ENCODE peak calls at places on chromosome 20, in four cellular contexts. M, F, D and I are unnamed samples.

GRCh38 chr20:42734660-42735368 is 454.9 kb downstream of the PTPRT start:
- DNase-seq in M (no peak), F (no peak), D (no peak), I (no peak)

GRCh38 chr20:53789913-53790675 is 196.5 kb upstream of the ZNF217 start:
- DNase-seq in M (no peak), F (peak; percentile 14), D (no peak), I (no peak)

GRCh38 chr20:48262396-48262795 is 477.1 kb upstream of the SULF2 start:
- DNase-seq in M (no peak), F (no peak), D (no peak), I (no peak)

GRCh38 chr20:2692886-2693285 is 306 bp downstream of the EBF4 start:
- DNase-seq in M (no peak), F (no peak), D (no peak), I (no peak)

GRCh38 chr20:23449400-23449799 is 3.3 kb downstream of the CST11 start:
- DNase-seq in M (no peak), F (no peak), D (no peak), I (no peak)

GRCh38 chr20:17806739-17807441 is 107.1 kb downstream of the BANF2 start:
- DNase-seq in M (no peak), F (peak; percentile 69), D (peak; percentile 49), I (no peak)

GRCh38 chr20:52975024-52975732 is 3.0 kb downstream of the TSHZ2 start:
- DNase-seq in M (no peak), F (no peak), D (no peak), I (no peak)

GRCh38 chr20:687468-688203 is 12.0 kb upstream of the SCRT2 start:
- DNase-seq in M (no peak), F (no peak), D (no peak), I (no peak)

GRCh38 chr20:40442181-40442963 is 246.7 kb downstream of the MAFB start:
- DNase-seq in M (no peak), F (no peak), D (no peak), I (no peak)

GRCh38 chr20:14127831-14128230 is 132.5 kb downstream of the MACROD2 start:
- DNase-seq in M (no peak), F (no peak), D (no peak), I (no peak)

GRCh38 chr20:49045440-49046086 is 549 bp upstream of the CSE1L start:
- DNase-seq in M (no peak), F (peak; percentile 62), D (no peak), I (no peak)

GRCh38 chr20:17423782-17424181 is 107.4 kb downstream of the BFSP1 start:
- DNase-seq in M (no peak), F (no peak), D (no peak), I (no peak)

GRCh38 chr20:1934162-1934561 is 39.0 kb downstream of the SIRPA start:
- DNase-seq in M (no peak), F (no peak), D (no peak), I (no peak)

GRCh38 chr20:37941332-37941731 is 38.4 kb downstream of the VSTM2L start:
- DNase-seq in M (no peak), F (peak; percentile 28), D (no peak), I (no peak)

GRCh38 chr20:22339091-22339881 is 245.1 kb downstream of the FOXA2 start:
- DNase-seq in M (no peak), F (peak; percentile 51), D (no peak), I (peak; percentile 21)

GRCh38 chr20:32603046-32603726 is 18.1 kb upstream of the NOL4L start:
- DNase-seq in M (peak; percentile 64), F (no peak), D (no peak), I (no peak)

GRCh38 chr20:37903317-37904007 is 535 bp downstream of the VSTM2L start:
- DNase-seq in M (no peak), F (no peak), D (no peak), I (no peak)

GRCh38 chr20:14235355-14235754 is 102.1 kb downstream of the FLRT3 start:
- DNase-seq in M (no peak), F (no peak), D (peak; percentile 65), I (peak; percentile 42)

GRCh38 chr20:46214831-46215488 is 93.3 kb downstream of the CDH22 start:
- DNase-seq in M (no peak), F (no peak), D (no peak), I (no peak)

GRCh38 chr20:51752343-51752951 is 15.7 kb downstream of the ATP9A start:
- DNase-seq in M (no peak), F (no peak), D (peak; percentile 83), I (no peak)

GRCh38 chr20:47950103-47950502 is 164.8 kb upstream of the SULF2 start:
- DNase-seq in M (no peak), F (no peak), D (no peak), I (no peak)

GRCh38 chr20:16942702-16943101 is 194.5 kb downstream of the OTOR start:
- DNase-seq in M (no peak), F (no peak), D (no peak), I (no peak)

GRCh38 chr20:642398-643174 is 10.4 kb downstream of the SRXN1 start:
- DNase-seq in M (no peak), F (no peak), D (no peak), I (no peak)

GRCh38 chr20:48411265-48411664 is 416.5 kb downstream of the PREX1 start:
- DNase-seq in M (no peak), F (no peak), D (no peak), I (no peak)

GRCh38 chr20:1423625-1424106 is 30.8 kb upstream of the FKBP1A start:
- DNase-seq in M (no peak), F (no peak), D (no peak), I (no peak)

GRCh38 chr20:52524865-52525264 is 333.3 kb upstream of the ZFP64 start:
- DNase-seq in M (no peak), F (no peak), D (no peak), I (peak; percentile 14)

GRCh38 chr20:20412750-20413149 is 44.8 kb downstream of the INSM1 start:
- DNase-seq in M (no peak), F (no peak), D (no peak), I (peak; percentile 18)

GRCh38 chr20:39849664-39850063 is 839.4 kb downstream of the MAFB start:
- DNase-seq in M (no peak), F (peak; percentile 52), D (peak; percentile 78), I (no peak)

GRCh38 chr20:20211274-20211987 is 156.5 kb upstream of the INSM1 start:
- DNase-seq in M (no peak), F (no peak), D (peak; percentile 81), I (no peak)

GRCh38 chr20:13788167-13788834 is 3.5 kb downstream of the NDUFAF5 start:
- DNase-seq in M (no peak), F (peak; percentile 64), D (no peak), I (no peak)

GRCh38 chr20:4781637-4782349 is 60.1 kb downstream of the PRND start:
- DNase-seq in M (no peak), F (peak; percentile 27), D (no peak), I (no peak)
- H3K36me3 ChIP-seq in M (peaks cover 9% of the 10 kb centered on the region), F (no peaks in the 10 kb centered on the region), D (no peaks in the 10 kb centered on the region), I (no peaks in the 10 kb centered on the region)

GRCh38 chr20:25214824-25215223 is 19.3 kb downstream of the ENTPD6 start:
- DNase-seq in M (no peak), F (no peak), D (no peak), I (no peak)
- H3K36me3 ChIP-seq in M (peaks cover 21% of the 10 kb centered on the region), F (peaks cover 7% of the 10 kb centered on the region), D (peaks cover 27% of the 10 kb centered on the region), I (peaks cover 1% of the 10 kb centered on the region)

DNA sequence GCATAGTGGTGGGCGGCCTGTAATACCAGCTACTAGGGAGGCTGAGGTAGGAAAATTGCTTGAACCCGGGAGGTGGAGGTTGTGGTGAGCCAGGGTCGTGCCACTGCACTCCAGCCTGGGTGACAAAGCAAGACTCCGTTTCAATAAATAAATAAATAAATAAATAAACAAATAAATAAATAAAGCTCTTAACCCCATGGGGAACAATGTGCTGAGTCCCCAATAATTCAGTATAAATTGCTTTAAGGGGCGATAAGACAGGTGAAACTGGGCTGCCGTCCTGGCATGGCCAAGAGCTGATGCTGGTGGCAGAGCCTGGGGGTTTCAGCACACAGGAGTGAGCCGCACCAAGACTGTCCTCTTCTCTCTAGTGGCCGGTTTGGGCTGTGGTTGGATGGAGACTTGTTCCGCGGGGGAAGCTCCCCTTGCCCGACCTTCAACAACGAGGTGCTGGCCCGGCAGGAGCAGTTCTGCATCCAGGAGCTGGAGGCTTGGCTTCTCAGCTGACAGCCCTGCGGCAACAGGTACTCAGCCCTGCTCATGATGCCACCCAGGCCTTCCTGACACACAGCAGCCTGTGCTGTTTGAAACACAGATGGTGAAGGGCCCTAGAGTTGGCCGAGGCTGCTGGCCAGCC is 13.1 kb downstream of the TLDC2 start:
- DNase-seq in M (no peak), F (no peak), D (no peak), I (no peak)
- H3K36me3 ChIP-seq in M (peaks cover 10% of the 10 kb centered on the region), F (peaks cover 2% of the 10 kb centered on the region), D (no peaks in the 10 kb centered on the region), I (no peaks in the 10 kb centered on the region)

DNA sequence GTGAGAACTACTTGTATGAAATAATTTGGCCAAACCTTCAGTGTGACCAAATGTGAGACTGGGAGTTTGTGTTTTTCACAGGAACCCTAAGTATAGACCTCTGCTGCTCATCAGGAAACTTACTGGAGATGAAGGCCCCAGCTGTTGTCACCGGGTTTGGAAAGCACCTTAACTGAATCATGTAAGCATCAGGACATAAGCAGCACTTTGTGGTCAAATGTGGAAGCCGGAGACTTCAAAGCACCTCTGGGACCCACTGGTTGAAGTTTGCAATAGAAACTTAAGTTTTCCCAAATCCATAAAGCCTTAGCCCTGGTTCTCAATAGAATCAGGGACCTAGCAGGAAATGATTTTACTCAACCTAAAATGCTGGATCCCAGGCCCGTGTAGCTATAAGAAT is 14.3 kb downstream of the TTPAL start:
- DNase-seq in M (no peak), F (no peak), D (no peak), I (no peak)
- H3K36me3 ChIP-seq in M (peaks cover 21% of the 10 kb centered on the region), F (peaks cover 3% of the 10 kb centered on the region), D (peaks cover 7% of the 10 kb centered on the region), I (no peaks in the 10 kb centered on the region)

DNA sequence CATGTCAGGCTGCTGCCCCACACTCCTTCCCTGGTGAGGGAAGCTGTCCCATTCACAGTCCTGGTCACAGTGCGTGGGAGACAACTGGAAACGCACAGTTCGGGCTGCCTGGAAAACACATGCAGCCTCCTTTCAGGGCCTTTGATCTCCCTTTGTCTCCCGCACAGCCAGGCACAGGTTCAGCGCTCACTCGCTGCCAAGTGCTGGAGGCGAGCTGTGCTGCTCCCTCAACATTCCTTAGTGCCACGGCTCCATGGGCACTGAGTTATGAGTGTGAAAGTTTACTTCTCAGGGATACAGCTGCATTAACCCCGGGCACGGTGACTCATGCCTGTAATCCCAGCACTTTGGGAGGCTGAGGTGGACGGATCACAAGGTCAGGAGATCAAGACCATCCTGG is 9.1 kb downstream of the YTHDF1 start:
- DNase-seq in M (no peak), F (no peak), D (no peak), I (peak; percentile 71)
- H3K36me3 ChIP-seq in M (peaks cover 49% of the 10 kb centered on the region), F (peaks cover 12% of the 10 kb centered on the region), D (peaks cover 37% of the 10 kb centered on the region), I (peaks cover 8% of the 10 kb centered on the region)

GRCh38 chr20:62655291-62656204 is 13.2 kb downstream of the SLCO4A1 start:
- DNase-seq in M (no peak), F (no peak), D (no peak), I (no peak)
- H3K36me3 ChIP-seq in M (peaks cover 5% of the 10 kb centered on the region), F (no peaks in the 10 kb centered on the region), D (no peaks in the 10 kb centered on the region), I (no peaks in the 10 kb centered on the region)

GRCh38 chr20:61262036-61262435 is 10.0 kb downstream of the CDH4 start:
- DNase-seq in M (no peak), F (no peak), D (no peak), I (no peak)

GRCh38 chr20:61259741-61260140 is 7.7 kb downstream of the CDH4 start:
- DNase-seq in M (no peak), F (no peak), D (no peak), I (no peak)

GRCh38 chr20:61263084-61263695 is 11.1 kb downstream of the CDH4 start:
- DNase-seq in M (no peak), F (no peak), D (no peak), I (no peak)

GRCh38 chr20:61262514-61262913 is 10.5 kb downstream of the CDH4 start:
- DNase-seq in M (no peak), F (no peak), D (no peak), I (no peak)

GRCh38 chr20:61260905-61261304 is 8.8 kb downstream of the CDH4 start:
- DNase-seq in M (no peak), F (no peak), D (no peak), I (no peak)
- H3K36me3 ChIP-seq in M (no peaks in the 10 kb centered on the region), F (no peaks in the 10 kb centered on the region), D (no peaks in the 10 kb centered on the region), I (no peaks in the 10 kb centered on the region)